ENCODE peak calls at places on chromosomes 16 and 17, in nine cellular contexts. A, D, K, W, S, C, L, X and R are unnamed samples.

GRCh38 chr17:35991075-35991474 is 4.5 kb upstream of the CCL14 start:
- DNase-seq in D (no peak), A (no peak), W (no peak), C (no peak), X (no peak), K (no peak), L (no peak), S (no peak), R (no peak)

GRCh38 chr16:84446086-84446485 is 58.4 kb downstream of the MEAK7 start:
- DNase-seq in L (no peak), A (no peak), S (no peak), C (no peak), X (no peak), D (no peak), W (no peak), K (no peak), R (no peak)

GRCh38 chr16:1929578-1930337 is 11.5 kb upstream of the HS3ST6 start:
- DNase-seq in C (peak), D (peak), S (peak), A (peak), K (peak), X (peak), L (peak), W (peak), R (peak)

GRCh38 chr17:77269696-77270681 is 129.2 kb downstream of the SEC14L1 start:
- DNase-seq in L (no peak), C (no peak), X (no peak), S (no peak), A (no peak), W (no peak), D (no peak), K (no peak), R (no peak)

GRCh38 chr16:85453179-85453678 is 159.9 kb upstream of the GSE1 start:
- DNase-seq in W (no peak), A (no peak), X (no peak), S (no peak), L (no peak), D (no peak), C (no peak), K (no peak), R (no peak)

GRCh38 chr16:4350365-4350786 is 745 bp downstream of the PAM16 start:
- DNase-seq in D (no peak), A (no peak), K (no peak), X (no peak), L (no peak), W (no peak), S (no peak), C (no peak), R (no peak)

GRCh38 chr17:44556114-44556853 is 1.0 kb upstream of the FZD2 start:
- DNase-seq in W (no peak), C (no peak), K (no peak), L (peak), D (no peak), S (peak), X (peak), A (peak), R (no peak)

GRCh38 chr17:15954222-15954621 is 9.3 kb downstream of the ADORA2B start:
- DNase-seq in A (no peak), S (no peak), W (peak), D (no peak), K (no peak), X (no peak), L (peak), C (no peak), R (no peak)

GRCh38 chr17:58818654-58819053 is 63.0 kb downstream of the PPM1E start:
- DNase-seq in W (no peak), C (no peak), L (no peak), D (no peak), A (no peak), X (no peak), S (no peak), K (no peak), R (no peak)

GRCh38 chr17:1865252-1866037 is 35.6 kb downstream of the RPA1 start:
- DNase-seq in K (no peak), A (peak), X (no peak), S (no peak), L (peak), W (no peak), C (no peak), D (no peak), R (no peak)

GRCh38 chr16:87165151-87165550 is 152.0 kb downstream of the C16orf95 start:
- DNase-seq in L (no peak), A (no peak), X (no peak), W (no peak), K (no peak), D (no peak), S (no peak), C (no peak), R (no peak)

GRCh38 chr16:90008708-90009145 is 10.5 kb downstream of the DBNDD1 start:
- DNase-seq in L (no peak), W (no peak), D (no peak), X (no peak), C (no peak), S (no peak), K (no peak), A (peak), R (no peak)

GRCh38 chr16:66399930-66400329 is 27.2 kb upstream of the BEAN1 start:
- DNase-seq in W (no peak), L (no peak), K (no peak), S (no peak), A (no peak), X (no peak), C (no peak), D (no peak), R (peak)

GRCh38 chr17:48244121-48244711 is 136.7 kb downstream of the SNX11 start:
- DNase-seq in K (no peak), W (no peak), A (peak), D (no peak), L (no peak), X (no peak), C (no peak), S (no peak), R (no peak)

GRCh38 chr17:7204335-7204734 is 15.3 kb downstream of the DLG4 start:
- DNase-seq in S (no peak), K (no peak), X (no peak), A (no peak), D (no peak), L (no peak), C (peak), W (no peak), R (peak)

GRCh38 chr16:9647981-9648701 is 534.1 kb downstream of the GRIN2A start:
- DNase-seq in X (no peak), C (no peak), W (peak), K (no peak), L (peak), A (peak), D (no peak), S (no peak), R (no peak)

GRCh38 chr17:77487677-77488530 is 347.1 kb downstream of the SEC14L1 start:
- DNase-seq in C (peak), X (no peak), A (no peak), D (no peak), L (no peak), W (no peak), S (no peak), K (no peak), R (no peak)